ENCODE peak calls at places on chromosomes 3 and 15, in five cellular contexts. B is upper lobe of right lung; O is NCI-H524; C is effector CD8-positive, alpha-beta T cell; H is AML-193. Y is an unnamed sample.

GRCh38 chr3:48561045-48561736 is 2.4 kb downstream of the UCN2 start:
- DNase-seq in B (peak), O (peak), C (no peak), H (no peak), Y (no peak)

GRCh38 chr15:90412356-90413194 is 24.5 kb downstream of the IQGAP1 start:
- DNase-seq in B (no peak), O (no peak), C (no peak), H (peak), Y (no peak)

GRCh38 chr3:10992946-10993728 is 589 bp downstream of the SLC6A1 start:
- DNase-seq in B (no peak), O (no peak), C (no peak), H (no peak), Y (no peak)

GRCh38 chr3:134699141-134699711 is 48.4 kb upstream of the KY start:
- DNase-seq in B (no peak), O (no peak), C (no peak), H (no peak), Y (no peak)

GRCh38 chr3:140349938-140350337 is 327.9 kb upstream of the TRIM42 start:
- DNase-seq in B (no peak), O (no peak), C (no peak), H (no peak), Y (no peak)

GRCh38 chr15:65732698-65733097 is 59.4 kb downstream of the DENND4A start:
- DNase-seq in B (no peak), O (no peak), C (no peak), H (no peak), Y (no peak)

GRCh38 chr3:71402280-71402679 is 181.2 kb downstream of the FOXP1 start:
- DNase-seq in B (no peak), O (no peak), C (no peak), H (no peak), Y (no peak)

GRCh38 chr3:50337175-50337861 is 3.3 kb downstream of the RASSF1 start:
- DNase-seq in B (peak), O (peak), C (peak), H (peak), Y (peak)

GRCh38 chr3:13012228-13012691 is 61.0 kb downstream of the IQSEC1 start:
- DNase-seq in B (peak), O (no peak), C (no peak), H (peak), Y (peak)